ENCODE peak calls at places on chromosomes 5 and 9, in nine cellular contexts. S is fibroblast of the aortic adventitia, Q is adrenal gland, L is neural progenitor cell, Z is bronchial epithelial cell, O is fibroblast of lung, U is AG09309, W is foreskin fibroblast, C is A673. M is an unnamed sample.

GRCh38 chr5:87210076-87210475 is 57.6 kb upstream of the RASA1 start:
- DNase-seq in Z (no peak), Q (no peak), O (peak), S (peak), C (no peak), W (no peak), L (no peak), U (no peak), M (no peak)

GRCh38 chr9:2494571-2494970 is 127.0 kb upstream of the VLDLR start:
- DNase-seq in U (no peak), Q (no peak), L (no peak), S (peak), O (peak), W (peak), Z (peak), C (no peak), M (peak)

GRCh38 chr5:151537044-151537443 is 54.1 kb downstream of the FAT2 start:
- DNase-seq in L (no peak), W (no peak), C (no peak), Z (no peak), O (no peak), U (no peak), Q (no peak), S (no peak), M (no peak)

GRCh38 chr9:82247318-82247717 is 258.7 kb downstream of the SPATA31D1 start:
- DNase-seq in Q (peak), W (no peak), C (no peak), O (no peak), Z (peak), U (no peak), S (no peak), L (no peak), M (peak)

GRCh38 chr9:104861406-104861805 is 66.5 kb downstream of the ABCA1 start:
- DNase-seq in W (no peak), L (no peak), U (no peak), Q (no peak), Z (no peak), S (no peak), O (no peak), C (no peak), M (no peak)

GRCh38 chr5:176810687-176811501 is 535 bp downstream of the UNC5A start:
- DNase-seq in O (peak), Q (no peak), S (no peak), C (no peak), U (no peak), Z (no peak), W (no peak), L (no peak), M (no peak)

GRCh38 chr5:20113930-20114329 is 125.9 kb upstream of the CDH18 start:
- DNase-seq in W (no peak), C (no peak), O (no peak), U (no peak), S (no peak), Z (no peak), L (no peak), Q (no peak), M (no peak)

GRCh38 chr5:64796301-64796700 is 27.6 kb downstream of the CWC27 start:
- DNase-seq in Z (no peak), Q (no peak), U (no peak), C (no peak), O (no peak), W (no peak), L (no peak), S (no peak), M (no peak)

GRCh38 chr5:76393035-76393680 is 9.9 kb upstream of the IQGAP2 start:
- DNase-seq in Z (no peak), O (no peak), Q (no peak), S (no peak), W (no peak), L (no peak), U (no peak), C (peak), M (no peak)

GRCh38 chr5:159833088-159833487 is 83.2 kb upstream of the ADRA1B start:
- DNase-seq in S (no peak), Z (no peak), U (no peak), C (no peak), Q (no peak), L (peak), W (no peak), O (no peak), M (no peak)

GRCh38 chr5:139667001-139667729 is 19.0 kb downstream of the CXXC5 start:
- DNase-seq in C (no peak), Z (no peak), S (no peak), W (no peak), L (no peak), U (no peak), Q (no peak), O (no peak), M (peak)

GRCh38 chr9:10127867-10128266 is 484.9 kb downstream of the PTPRD start:
- DNase-seq in W (no peak), U (no peak), Z (no peak), S (peak), L (no peak), Q (no peak), O (peak), C (no peak), M (peak)

GRCh38 chr5:111930905-111931461 is 174.0 kb upstream of the NREP start:
- DNase-seq in S (peak), U (peak), W (peak), C (no peak), Q (no peak), L (no peak), Z (peak), O (no peak), M (peak)

GRCh38 chr9:75108571-75108970 is 20.3 kb downstream of the OSTF1 start:
- DNase-seq in L (no peak), Q (peak), Z (no peak), W (peak), O (peak), S (peak), C (no peak), U (no peak), M (peak)

GRCh38 chr9:13971910-13972655 is 341.9 kb downstream of the NFIB start:
- DNase-seq in Q (no peak), L (no peak), O (no peak), C (no peak), U (no peak), W (no peak), S (no peak), Z (no peak), M (no peak)

GRCh38 chr5:52657231-52657645 is 130.5 kb upstream of the ITGA1 start:
- DNase-seq in S (peak), L (peak), Q (no peak), C (peak), U (peak), Z (peak), O (peak), W (no peak), M (peak)

GRCh38 chr5:132476853-132477729 is 13.5 kb downstream of the IRF1 start:
- DNase-seq in S (no peak), L (no peak), U (no peak), Z (no peak), C (no peak), W (no peak), Q (no peak), O (no peak), M (no peak)

GRCh38 chr5:35183243-35183955 is 46.9 kb downstream of the PRLR start:
- DNase-seq in W (peak), Q (peak), U (no peak), L (peak), Z (peak), S (peak), O (peak), C (peak), M (peak)

GRCh38 chr5:139488269-139488668 is 5.7 kb upstream of the STING1 start:
- DNase-seq in U (no peak), S (no peak), Q (peak), Z (no peak), W (no peak), O (no peak), C (no peak), L (no peak), M (no peak)

GRCh38 chr5:34600118-34600493 is 56.0 kb upstream of the RAI14 start:
- DNase-seq in L (no peak), W (no peak), Q (no peak), Z (no peak), S (no peak), C (no peak), O (no peak), U (no peak), M (no peak)

GRCh38 chr5:175264406-175264805 is 179.6 kb downstream of the DRD1 start:
- DNase-seq in U (no peak), Z (no peak), L (no peak), O (no peak), W (no peak), S (no peak), C (no peak), Q (no peak), M (no peak)

GRCh38 chr9:132235125-132235524 is 73.3 kb downstream of the NTNG2 start:
- DNase-seq in U (no peak), S (no peak), Q (no peak), C (no peak), L (no peak), W (no peak), O (no peak), Z (no peak), M (no peak)

GRCh38 chr9:4333231-4333740 is 33.4 kb upstream of the GLIS3 start:
- DNase-seq in Q (no peak), L (no peak), W (no peak), S (peak), U (no peak), O (peak), C (no peak), Z (no peak), M (peak)

GRCh38 chr5:127586371-127586770 is 62.5 kb upstream of the CTXN3 start:
- DNase-seq in L (no peak), C (no peak), U (peak), S (no peak), Q (no peak), Z (no peak), O (no peak), W (no peak), M (no peak)

GRCh38 chr5:8462565-8462964 is 593.6 kb downstream of the MTRR start:
- DNase-seq in Q (no peak), C (no peak), Z (no peak), W (no peak), S (no peak), L (no peak), U (no peak), O (no peak), M (no peak)

GRCh38 chr5:97499605-97500004 is 316.6 kb upstream of the RIOK2 start:
- DNase-seq in Q (no peak), W (no peak), Z (no peak), O (no peak), U (no peak), S (peak), L (no peak), C (no peak), M (peak)

GRCh38 chr5:7745882-7746735 is 104.8 kb downstream of the CFAP90 start:
- DNase-seq in Z (peak), W (peak), L (peak), Q (peak), O (peak), U (peak), C (peak), S (peak), M (peak)

GRCh38 chr5:76601470-76601869 is 21.7 kb downstream of the F2RL2 start:
- DNase-seq in Q (peak), Z (peak), O (peak), L (peak), U (no peak), S (peak), W (peak), C (peak), M (peak)

GRCh38 chr9:6692891-6693361 is 47.4 kb upstream of the GLDC start:
- DNase-seq in Z (no peak), Q (no peak), W (no peak), U (no peak), S (no peak), C (no peak), L (no peak), O (no peak), M (no peak)
- H3K4me3 ChIP-seq in Z (no peak), Q (no peak), W (no peak), U (no peak), S (no peak), C (no peak), L (no peak), O (no peak), M (no peak)

DNA sequence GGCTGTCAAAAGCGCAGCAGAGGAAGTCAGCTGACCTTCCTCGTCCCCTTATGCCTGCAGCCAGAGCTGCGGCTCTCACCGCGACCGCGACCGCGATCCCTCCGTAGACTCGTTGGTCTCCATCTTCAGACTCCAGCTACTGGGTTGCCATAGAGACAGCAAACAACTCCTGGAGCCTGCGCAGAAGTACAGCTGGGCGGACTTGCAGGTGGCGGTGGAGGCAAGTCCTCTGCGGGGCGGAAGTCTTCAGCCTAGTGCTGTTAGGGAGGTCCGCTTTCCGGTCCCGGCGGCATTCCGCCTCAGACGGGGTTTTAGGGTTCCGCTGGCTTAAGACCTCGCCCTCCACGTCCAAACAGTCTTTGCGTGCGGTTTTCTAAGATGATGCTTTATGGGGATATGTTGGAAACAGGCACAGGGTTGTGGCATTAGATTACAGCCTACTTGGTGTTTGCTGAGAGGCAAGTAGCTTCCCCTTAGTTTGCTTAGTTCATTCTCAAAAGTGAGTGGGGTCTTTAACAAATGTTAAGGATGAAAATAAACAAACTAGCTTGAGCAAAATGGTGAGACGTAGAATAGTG is at the start of gene SPAG8:
- DNase-seq in Z (peak), L (peak), O (peak), S (peak), W (peak), C (peak), Q (peak), U (peak), M (peak)
- TF ChIP-seq CTCF in Z (no peak), L (no peak), O (no peak), S (no peak), W (no peak), C (no peak), Q (no peak), U (no peak), M (no peak)

GRCh38 chr9:133707065-133707760 is 30.9 kb downstream of the SARDH start:
- DNase-seq in Q (peak), O (peak), C (peak), W (no peak), S (peak), Z (peak), L (no peak), U (no peak), M (peak)
- H3K4me3 ChIP-seq in Q (no peak), O (no peak), C (no peak), W (no peak), S (no peak), Z (no peak), L (no peak), U (no peak), M (no peak)

DNA sequence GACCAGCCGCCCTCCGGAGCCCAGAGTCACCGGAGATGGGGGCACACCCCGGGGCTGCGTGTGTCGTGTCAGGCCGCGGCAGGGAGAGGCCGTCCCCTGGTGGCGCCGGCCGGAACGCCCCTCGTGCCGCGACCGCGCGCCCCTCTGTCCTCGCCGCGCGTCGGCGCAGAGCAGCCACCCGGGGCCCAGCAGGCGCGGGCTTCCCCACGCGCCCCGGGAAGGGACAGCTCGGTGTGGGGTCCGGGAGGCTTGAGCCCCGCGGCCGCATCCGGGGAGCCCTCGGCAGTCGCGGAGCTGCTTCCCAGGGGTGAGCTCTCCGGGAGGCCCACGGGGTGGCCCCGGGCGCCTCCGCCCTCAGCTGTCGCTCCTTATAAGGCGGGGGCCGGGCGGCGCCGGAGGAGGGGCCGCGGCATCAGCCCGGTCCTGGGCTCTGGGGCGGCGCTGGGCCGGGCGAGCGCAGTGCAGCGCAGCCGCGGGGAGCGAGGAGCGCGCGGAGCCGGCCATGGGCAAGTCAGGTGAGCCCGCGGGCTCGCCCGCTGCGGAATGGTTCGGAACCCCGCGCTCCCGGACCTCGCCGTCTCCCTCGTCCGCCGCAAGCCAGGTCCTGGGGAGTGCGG is at the start of gene GLIPR2:
- DNase-seq in U (no peak), L (peak), Z (peak), W (peak), Q (peak), O (peak), S (peak), C (peak), M (peak)
- TF ChIP-seq CTCF in U (no peak), L (peak), Z (no peak), W (peak), Q (no peak), O (no peak), S (peak), C (peak), M (no peak)

GRCh38 chr5:170277953-170278352 is 19.6 kb downstream of the LCP2 start:
- DNase-seq in L (no peak), C (no peak), Z (no peak), O (no peak), U (no peak), S (no peak), W (no peak), Q (no peak), M (no peak)

GRCh38 chr5:170278611-170279500 is 18.7 kb downstream of the LCP2 start:
- DNase-seq in U (no peak), O (no peak), W (no peak), C (no peak), L (peak), Q (no peak), S (no peak), Z (no peak), M (no peak)

GRCh38 chr5:170273968-170274710 is 23.4 kb downstream of the LCP2 start:
- DNase-seq in L (peak), Z (peak), C (peak), W (no peak), Q (no peak), U (no peak), S (no peak), O (no peak), M (no peak)

GRCh38 chr5:170280090-170280493 is 17.5 kb downstream of the LCP2 start:
- DNase-seq in W (no peak), Z (no peak), O (no peak), L (peak), S (no peak), Q (no peak), U (no peak), C (no peak), M (peak)

GRCh38 chr5:170275376-170275994 is 22.1 kb downstream of the LCP2 start:
- DNase-seq in C (no peak), S (no peak), O (no peak), W (no peak), U (no peak), Q (no peak), Z (no peak), L (no peak), M (no peak)
- H3K4me3 ChIP-seq in C (no peak), S (no peak), O (no peak), W (no peak), U (no peak), Q (no peak), Z (no peak), L (no peak), M (no peak)

DNA sequence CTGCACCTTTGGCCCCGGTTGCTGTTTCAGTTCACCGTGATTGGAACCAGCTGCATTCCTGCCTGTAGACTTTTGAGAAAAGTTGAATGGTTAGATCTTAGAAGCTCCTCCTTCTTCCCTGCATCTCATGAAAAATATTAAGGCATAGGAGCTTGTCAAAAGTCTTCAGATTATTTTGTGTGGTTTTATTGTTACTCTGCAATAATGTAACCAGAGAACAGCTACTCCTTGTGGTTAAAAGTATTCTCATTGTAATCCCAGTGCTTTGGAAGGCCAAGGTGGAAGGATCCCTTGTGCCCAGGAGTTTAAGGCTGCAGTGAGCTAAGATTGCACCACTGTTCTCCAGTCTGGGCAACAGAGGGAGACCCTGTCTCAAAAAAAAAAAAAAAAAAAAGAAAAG is 3.3 kb upstream of the SLC2A8 start:
- DNase-seq in W (peak), U (no peak), O (peak), L (no peak), Q (peak), S (peak), Z (no peak), C (no peak), M (peak)
- TF ChIP-seq CTCF in W (no peak), U (peak), O (peak), L (no peak), Q (no peak), S (peak), Z (no peak), C (no peak), M (peak)

DNA sequence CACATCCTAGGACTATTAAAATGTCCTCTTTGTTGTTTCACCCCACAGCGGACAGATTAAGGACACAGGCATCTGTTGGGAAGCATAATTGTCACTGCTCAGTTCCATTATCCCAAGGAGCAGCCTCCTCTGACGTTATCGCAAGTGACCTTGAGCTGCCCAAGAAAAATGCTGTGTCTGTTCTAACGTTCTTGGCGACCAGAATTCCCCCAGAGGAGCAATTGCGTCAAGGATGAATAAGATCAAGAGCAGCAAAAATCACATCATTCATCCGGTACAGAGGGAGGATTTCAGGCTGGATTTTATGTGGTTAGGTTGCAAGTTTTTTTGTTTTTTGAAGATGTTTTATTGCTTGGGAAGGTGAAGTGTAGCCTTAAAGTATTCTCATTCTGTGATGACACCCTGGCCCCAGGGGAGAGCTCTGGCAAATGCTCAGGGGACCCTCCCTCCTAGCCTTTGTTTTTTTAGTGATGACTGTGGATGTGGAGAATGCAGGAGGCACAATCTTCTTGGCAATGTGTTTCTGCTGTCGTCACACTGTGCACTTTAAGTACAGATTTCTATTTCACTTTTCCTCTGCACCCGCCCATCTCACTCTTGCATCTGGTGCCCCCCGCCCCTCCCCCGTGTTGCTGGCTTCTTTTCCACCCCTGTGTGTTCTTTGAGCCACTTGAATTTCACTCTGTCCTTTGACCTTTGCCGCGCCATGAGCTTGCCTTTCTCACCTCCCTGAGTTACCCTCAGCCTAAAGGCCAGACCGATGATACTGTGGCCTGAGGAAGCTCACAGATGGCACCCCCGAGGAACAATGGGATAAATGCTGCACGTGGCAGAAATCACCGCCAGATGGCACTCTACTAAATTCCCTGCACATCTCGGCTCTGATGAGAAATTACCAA is 308.4 kb downstream of the RAB3C start:
- DNase-seq in U (peak), L (peak), W (peak), Z (peak), Q (peak), O (peak), S (peak), C (peak), M (peak)
- H3K4me3 ChIP-seq in U (peak), L (no peak), W (peak), Z (no peak), Q (no peak), O (peak), S (peak), C (peak), M (peak)

GRCh38 chr5:91180506-91180905 is 202.6 kb downstream of the ARRDC3 start:
- DNase-seq in C (no peak), Q (no peak), Z (no peak), W (no peak), U (no peak), L (no peak), O (no peak), S (no peak), M (no peak)

GRCh38 chr5:91179018-91179417 is 204.1 kb downstream of the ARRDC3 start:
- DNase-seq in W (no peak), L (no peak), Z (no peak), U (no peak), C (no peak), S (peak), O (peak), Q (no peak), M (peak)

GRCh38 chr5:91183743-91184142 is 199.4 kb downstream of the ARRDC3 start:
- DNase-seq in W (no peak), L (no peak), C (no peak), Q (no peak), U (no peak), Z (no peak), S (no peak), O (no peak), M (no peak)

GRCh38 chr5:91186101-91186500 is 197.0 kb downstream of the ARRDC3 start:
- DNase-seq in L (no peak), Q (no peak), U (no peak), Z (no peak), W (no peak), C (no peak), O (no peak), S (no peak), M (no peak)

GRCh38 chr5:91182763-91183162 is 200.4 kb downstream of the ARRDC3 start:
- DNase-seq in S (peak), Z (no peak), Q (no peak), L (no peak), U (peak), W (peak), C (peak), O (peak), M (peak)
- TF ChIP-seq CTCF in S (peak), Z (no peak), Q (no peak), L (no peak), U (peak), W (peak), C (peak), O (peak), M (peak)